ENCODE peak calls at places on chromosomes 2 and 18, in nine cellular contexts. One of them, this sample, is unnamed.

GRCh38 chr2:85418132-85419008 is at the start of gene SH2D6:
- DNase-seq in cardiac muscle cell: peak; percentile 92
- DNase-seq in amniotic stem cell: peak; percentile 55
- DNase-seq in OCI-M1: peak; percentile 92
- DNase-seq in HTR-8/SVneo: peak; percentile 89
- DNase-seq in stimulated activated CD4-positive, alpha-beta T cell treated with anti-CD3 and anti-CD28 coated beads, Interleukin-4, amount 100 ng/mL, for 24 hours: peak; percentile 85
- DNase-seq in EL: peak; percentile 83
- DNase-seq in right cardiac atrium: peak; percentile 95
- DNase-seq in anterior cingulate cortex: peak; percentile 86
- DNase-seq in this sample: peak; percentile 79

GRCh38 chr2:74548919-74549684 is 4.6 kb downstream of the LOXL3 start:
- DNase-seq in cardiac muscle cell: peak; percentile 62
- DNase-seq in right cardiac atrium: peak; percentile 93
- DNase-seq in stimulated activated CD4-positive, alpha-beta T cell treated with anti-CD3 and anti-CD28 coated beads, Interleukin-4, amount 100 ng/mL, for 24 hours: no peak
- DNase-seq in HTR-8/SVneo: no peak
- DNase-seq in EL: peak; percentile 70
- DNase-seq in OCI-M1: peak; percentile 64
- DNase-seq in anterior cingulate cortex: no peak
- DNase-seq in amniotic stem cell: peak; percentile 25
- DNase-seq in this sample: peak; percentile 69

GRCh38 chr2:120983344-120983743 is 247.7 kb downstream of the GLI2 start:
- DNase-seq in OCI-M1: no peak
- DNase-seq in EL: no peak
- DNase-seq in stimulated activated CD4-positive, alpha-beta T cell treated with anti-CD3 and anti-CD28 coated beads, Interleukin-4, amount 100 ng/mL, for 24 hours: no peak
- DNase-seq in cardiac muscle cell: no peak
- DNase-seq in right cardiac atrium: no peak
- DNase-seq in amniotic stem cell: no peak
- DNase-seq in anterior cingulate cortex: no peak
- DNase-seq in HTR-8/SVneo: no peak
- DNase-seq in this sample: no peak

GRCh38 chr2:170017848-170018492 is 160.0 kb upstream of the MYO3B start:
- DNase-seq in HTR-8/SVneo: no peak
- DNase-seq in cardiac muscle cell: peak; percentile 81
- DNase-seq in amniotic stem cell: no peak
- DNase-seq in right cardiac atrium: peak; percentile 35
- DNase-seq in stimulated activated CD4-positive, alpha-beta T cell treated with anti-CD3 and anti-CD28 coated beads, Interleukin-4, amount 100 ng/mL, for 24 hours: no peak
- DNase-seq in EL: no peak
- DNase-seq in anterior cingulate cortex: no peak
- DNase-seq in OCI-M1: no peak
- DNase-seq in this sample: no peak

GRCh38 chr2:111698743-111699554 is 185.0 kb downstream of the ANAPC1 start:
- DNase-seq in OCI-M1: peak; percentile 97
- DNase-seq in stimulated activated CD4-positive, alpha-beta T cell treated with anti-CD3 and anti-CD28 coated beads, Interleukin-4, amount 100 ng/mL, for 24 hours: peak; percentile 71
- DNase-seq in anterior cingulate cortex: no peak
- DNase-seq in HTR-8/SVneo: peak; percentile 99
- DNase-seq in right cardiac atrium: peak; percentile 72
- DNase-seq in cardiac muscle cell: peak; percentile 98
- DNase-seq in EL: peak; percentile 99
- DNase-seq in amniotic stem cell: peak; percentile 92
- DNase-seq in this sample: peak; percentile 83

GRCh38 chr2:147551331-147551730 is 293.5 kb upstream of the ACVR2A start:
- DNase-seq in EL: no peak
- DNase-seq in stimulated activated CD4-positive, alpha-beta T cell treated with anti-CD3 and anti-CD28 coated beads, Interleukin-4, amount 100 ng/mL, for 24 hours: no peak
- DNase-seq in OCI-M1: no peak
- DNase-seq in cardiac muscle cell: no peak
- DNase-seq in amniotic stem cell: no peak
- DNase-seq in HTR-8/SVneo: no peak
- DNase-seq in anterior cingulate cortex: no peak
- DNase-seq in right cardiac atrium: no peak
- DNase-seq in this sample: no peak

GRCh38 chr2:190791347-190791982 is 89.2 kb upstream of the GLS start:
- DNase-seq in amniotic stem cell: no peak
- DNase-seq in stimulated activated CD4-positive, alpha-beta T cell treated with anti-CD3 and anti-CD28 coated beads, Interleukin-4, amount 100 ng/mL, for 24 hours: peak; percentile 67
- DNase-seq in EL: peak; percentile 74
- DNase-seq in HTR-8/SVneo: peak; percentile 27
- DNase-seq in anterior cingulate cortex: no peak
- DNase-seq in OCI-M1: peak; percentile 40
- DNase-seq in right cardiac atrium: peak; percentile 67
- DNase-seq in cardiac muscle cell: peak; percentile 86
- DNase-seq in this sample: peak; percentile 69

GRCh38 chr2:168392031-168392430 is 64.0 kb upstream of the CERS6 start:
- DNase-seq in EL: peak; percentile 21
- DNase-seq in amniotic stem cell: no peak
- DNase-seq in cardiac muscle cell: no peak
- DNase-seq in HTR-8/SVneo: no peak
- DNase-seq in anterior cingulate cortex: no peak
- DNase-seq in right cardiac atrium: no peak
- DNase-seq in OCI-M1: no peak
- DNase-seq in stimulated activated CD4-positive, alpha-beta T cell treated with anti-CD3 and anti-CD28 coated beads, Interleukin-4, amount 100 ng/mL, for 24 hours: no peak
- DNase-seq in this sample: no peak

GRCh38 chr18:10376735-10377134 is 77.7 kb upstream of the APCDD1 start:
- DNase-seq in right cardiac atrium: peak; percentile 83
- DNase-seq in amniotic stem cell: no peak
- DNase-seq in OCI-M1: no peak
- DNase-seq in HTR-8/SVneo: no peak
- DNase-seq in anterior cingulate cortex: no peak
- DNase-seq in cardiac muscle cell: no peak
- DNase-seq in EL: no peak
- DNase-seq in stimulated activated CD4-positive, alpha-beta T cell treated with anti-CD3 and anti-CD28 coated beads, Interleukin-4, amount 100 ng/mL, for 24 hours: no peak
- DNase-seq in this sample: no peak

GRCh38 chr2:238947920-238948710 is 100.2 kb downstream of the TWIST2 start:
- DNase-seq in stimulated activated CD4-positive, alpha-beta T cell treated with anti-CD3 and anti-CD28 coated beads, Interleukin-4, amount 100 ng/mL, for 24 hours: no peak
- DNase-seq in right cardiac atrium: peak; percentile 89
- DNase-seq in amniotic stem cell: peak; percentile 33
- DNase-seq in cardiac muscle cell: peak; percentile 62
- DNase-seq in HTR-8/SVneo: peak; percentile 72
- DNase-seq in OCI-M1: no peak
- DNase-seq in anterior cingulate cortex: no peak
- DNase-seq in EL: peak; percentile 94
- DNase-seq in this sample: no peak

GRCh38 chr2:98441706-98442450 is 2.8 kb upstream of the INPP4A start:
- DNase-seq in OCI-M1: peak; percentile 37
- DNase-seq in stimulated activated CD4-positive, alpha-beta T cell treated with anti-CD3 and anti-CD28 coated beads, Interleukin-4, amount 100 ng/mL, for 24 hours: no peak
- DNase-seq in cardiac muscle cell: no peak
- DNase-seq in anterior cingulate cortex: no peak
- DNase-seq in amniotic stem cell: no peak
- DNase-seq in right cardiac atrium: no peak
- DNase-seq in HTR-8/SVneo: no peak
- DNase-seq in EL: no peak
- DNase-seq in this sample: no peak

This sample was measured in T-helper 2 cell treated with Interferon-gamma antibody and Interleukin-4, amounts not matched to agents 5 μg/mL and 100 μg/mL, for 36 hours.